ENCODE peak calls at places on chromosome 7, in seven cellular contexts. L is stimulated activated CD8-positive, alpha-beta memory T cell treated with anti-CD3 and anti-CD28 coated beads, Interleukin-7, amount 100 ng/mL, for 24 hours; O is CD4-positive, alpha-beta memory T cell; D is right cardiac atrium; M is AG04450; N is left cardiac atrium; J is activated T-helper 1 cell treated with anti-CD3 and anti-CD28 coated beads, Interleukin-2, amount 50 U/mL, for 16 hours. Z is an unnamed sample.

GRCh38 chr7:108875139-108875538 is 305.5 kb downstream of the DNAJB9 start:
- DNase-seq in L (no peak), O (no peak), D (no peak), M (no peak), N (no peak), J (no peak), Z (peak; percentile 4)

GRCh38 chr7:29255199-29255838 is 60.7 kb downstream of the CHN2 start:
- DNase-seq in L (no peak), O (no peak), D (no peak), M (no peak), N (no peak), J (no peak), Z (peak; percentile 69)

GRCh38 chr7:112144284-112145059 is 61.7 kb downstream of the DOCK4 start:
- DNase-seq in L (no peak), O (no peak), D (no peak), M (no peak), N (no peak), J (no peak), Z (no peak)

GRCh38 chr7:13898957-13899670 is 90.4 kb downstream of the ETV1 start:
- DNase-seq in L (no peak), O (no peak), D (no peak), M (no peak), N (no peak), J (no peak), Z (no peak)

GRCh38 chr7:93316730-93317129 is 84.6 kb downstream of the VPS50 start:
- DNase-seq in L (no peak), O (no peak), D (no peak), M (no peak), N (no peak), J (no peak), Z (peak; percentile 14)

GRCh38 chr7:39130740-39131538 is 153.2 kb downstream of the POU6F2 start:
- DNase-seq in L (no peak), O (no peak), D (no peak), M (no peak), N (no peak), J (no peak), Z (no peak)

GRCh38 chr7:2732959-2733584 is 45.1 kb downstream of the AMZ1 start:
- DNase-seq in L (no peak), O (no peak), D (peak; percentile 86), M (no peak), N (peak; percentile 77), J (no peak), Z (peak; percentile 40)

GRCh38 chr7:135193615-135194081 is 17.7 kb downstream of the WDR91 start:
- DNase-seq in L (no peak), O (no peak), D (no peak), M (peak; percentile 85), N (no peak), J (no peak), Z (no peak)